ENCODE peak calls at places on chromosomes 5 and 9, in five cellular contexts. V, I, G, D and L are unnamed samples.

GRCh38 chr9:16442622-16443021 is 427.8 kb downstream of the BNC2 start:
- DNase-seq in V (no peak), I (peak; percentile 45), G (no peak), D (peak; percentile 54), L (peak; percentile 72)

GRCh38 chr9:69307446-69308216 is 17.4 kb upstream of the ENTREP1 start:
- DNase-seq in V (no peak), I (no peak), G (no peak), D (no peak), L (no peak)

GRCh38 chr5:158970569-158971014 is 129.1 kb downstream of the EBF1 start:
- DNase-seq in V (no peak), I (no peak), G (no peak), D (no peak), L (no peak)

GRCh38 chr5:125712397-125712796 is 710.8 kb upstream of the GRAMD2B start:
- DNase-seq in V (no peak), I (no peak), G (no peak), D (no peak), L (no peak)

GRCh38 chr5:169933624-169934023 is 46.7 kb downstream of the INSYN2B start:
- DNase-seq in V (no peak), I (no peak), G (no peak), D (no peak), L (no peak)

GRCh38 chr5:9174446-9174845 is 371.4 kb downstream of the SEMA5A start:
- DNase-seq in V (no peak), I (no peak), G (no peak), D (no peak), L (no peak)

GRCh38 chr5:62093981-62094380 is 212.0 kb upstream of the KIF2A start:
- DNase-seq in V (peak; percentile 48), I (peak; percentile 53), G (peak; percentile 26), D (no peak), L (no peak)

GRCh38 chr5:170681013-170681433 is 102.5 kb upstream of the GABRP start:
- DNase-seq in V (no peak), I (peak; percentile 63), G (no peak), D (no peak), L (peak; percentile 53)

GRCh38 chr5:160466889-160467554 is 45.4 kb downstream of the PTTG1 start:
- DNase-seq in V (no peak), I (no peak), G (no peak), D (no peak), L (peak; percentile 16)

GRCh38 chr5:176596689-176597416 is 13.1 kb downstream of the GPRIN1 start:
- DNase-seq in V (no peak), I (no peak), G (no peak), D (no peak), L (peak; percentile 58)

GRCh38 chr9:35733109-35733541 is 659 bp downstream of the CREB3 start:
- DNase-seq in V (no peak), I (peak; percentile 87), G (no peak), D (no peak), L (peak; percentile 88)

GRCh38 chr5:179325296-179326031 is 19.8 kb downstream of the ADAMTS2 start:
- DNase-seq in V (no peak), I (no peak), G (no peak), D (peak; percentile 53), L (no peak)

GRCh38 chr9:33230756-33231691 is 8.9 kb upstream of the SPINK4 start:
- DNase-seq in V (no peak), I (peak; percentile 68), G (no peak), D (no peak), L (peak; percentile 76)

GRCh38 chr5:73031839-73032238 is 76.0 kb downstream of the FCHO2 start:
- DNase-seq in V (no peak), I (peak; percentile 63), G (no peak), D (peak; percentile 65), L (peak; percentile 85)

GRCh38 chr5:138339086-138339456 is 1.0 kb downstream of the FAM53C start:
- DNase-seq in V (peak; percentile 19), I (no peak), G (no peak), D (no peak), L (peak; percentile 36)

GRCh38 chr5:127061956-127062355 is 11.3 kb downstream of the C5orf63 start:
- DNase-seq in V (no peak), I (no peak), G (no peak), D (no peak), L (no peak)

GRCh38 chr9:105257767-105258166 is 13.3 kb downstream of the SLC44A1 start:
- DNase-seq in V (no peak), I (no peak), G (no peak), D (no peak), L (no peak)

GRCh38 chr5:32583582-32584232 is 1.6 kb upstream of the SUB1 start:
- DNase-seq in V (no peak), I (no peak), G (no peak), D (no peak), L (no peak)

GRCh38 chr5:160565376-160565775 is 143.7 kb downstream of the PTTG1 start:
- DNase-seq in V (no peak), I (no peak), G (no peak), D (no peak), L (no peak)

GRCh38 chr9:88400021-88400420 is 11.8 kb downstream of the SPIN1 start:
- DNase-seq in V (no peak), I (peak; percentile 72), G (no peak), D (no peak), L (peak; percentile 64)

GRCh38 chr5:132064738-132065331 is 4.4 kb downstream of the IL3 start:
- DNase-seq in V (peak; percentile 49), I (peak; percentile 81), G (peak; percentile 41), D (peak; percentile 75), L (peak; percentile 73)

GRCh38 chr5:419970-420369 is 23.0 kb upstream of the EXOC3 start:
- DNase-seq in V (no peak), I (no peak), G (no peak), D (peak; percentile 2), L (no peak)